ENCODE peak calls at places on chromosomes 4 and X, in nine cellular contexts. G is effector memory CD8-positive, alpha-beta T cell; A is Right ventricle myocardium superior; H is breast epithelium; Z is NT2/D1; C is GM19239; K is fibroblast of mammary gland; S is stimulated activated CD8-positive, alpha-beta memory T cell treated with anti-CD3 and anti-CD28 coated beads, Interleukin-7, amount 100 ng/mL, for 24 hours; Y is amygdala. P is an unnamed sample.

GRCh38 chr4:13243152-13243551 is 241.0 kb downstream of the RAB28 start:
- DNase-seq in A (no peak), K (no peak), S (no peak), H (no peak), Y (no peak), Z (no peak), G (no peak), C (no peak), P (no peak)

GRCh38 chr4:158291334-158292055 is 81.2 kb downstream of the TMEM144 start:
- DNase-seq in G (no peak), S (no peak), C (no peak), H (no peak), Z (no peak), A (no peak), K (no peak), Y (no peak), P (no peak)

GRCh38 chr4:4884611-4885010 is 25.1 kb downstream of the MSX1 start:
- DNase-seq in C (no peak), Z (no peak), H (no peak), Y (no peak), S (no peak), G (no peak), K (no peak), A (no peak), P (no peak)

GRCh38 chrX:63258144-63258543 is 93.0 kb downstream of the SPIN4 start:
- DNase-seq in G (no peak), A (no peak), C (no peak), S (no peak), K (no peak), H (no peak), Y (no peak), Z (no peak), P (no peak)

GRCh38 chr4:112213091-112213490 is 18.5 kb upstream of the AP1AR start:
- DNase-seq in K (peak), A (no peak), Y (no peak), Z (no peak), G (no peak), H (no peak), C (no peak), S (no peak), P (no peak)

GRCh38 chr4:141350122-141350904 is 129.6 kb downstream of the ZNF330 start:
- DNase-seq in Y (no peak), C (no peak), S (no peak), H (no peak), A (no peak), Z (no peak), K (peak), G (no peak), P (no peak)

GRCh38 chrX:37846141-37846540 is 1.2 kb downstream of the DYNLT3 start:
- DNase-seq in S (no peak), K (no peak), A (no peak), H (no peak), Z (no peak), G (no peak), C (no peak), Y (no peak), P (no peak)

GRCh38 chr4:10316851-10317250 is 140.4 kb downstream of the ZNF518B start:
- DNase-seq in A (no peak), H (no peak), G (no peak), Y (no peak), C (no peak), K (no peak), Z (no peak), S (no peak), P (no peak)

GRCh38 chrX:5425119-5425518 is 803.5 kb downstream of the NLGN4X start:
- DNase-seq in H (no peak), Y (no peak), Z (no peak), S (no peak), C (no peak), G (no peak), A (no peak), K (no peak), P (no peak)

GRCh38 chr4:145957307-145957706 is 18.7 kb upstream of the ZNF827 start:
- DNase-seq in H (no peak), A (no peak), G (no peak), S (no peak), Y (no peak), Z (no peak), K (no peak), C (no peak), P (no peak)

GRCh38 chr4:22190855-22191254 is 242.3 kb upstream of the KCNIP4 start:
- DNase-seq in Z (no peak), Y (no peak), G (no peak), K (peak), A (no peak), C (no peak), H (no peak), S (no peak), P (no peak)

GRCh38 chr4:142567199-142567598 is 278.9 kb downstream of the INPP4B start:
- DNase-seq in A (no peak), H (no peak), Y (no peak), G (peak), Z (no peak), S (no peak), K (no peak), C (no peak), P (no peak)

GRCh38 chr4:83548151-83548905 is 12.4 kb downstream of the GPAT3 start:
- DNase-seq in K (peak), A (peak), C (no peak), Y (no peak), Z (no peak), S (peak), H (peak), G (peak), P (peak)

GRCh38 chr4:63717384-63717783 is 691.9 kb downstream of the TECRL start:
- DNase-seq in K (no peak), Y (no peak), A (no peak), S (no peak), H (no peak), C (no peak), Z (peak), G (no peak), P (no peak)

GRCh38 chr4:156957558-156957957 is 14.0 kb downstream of the PDGFC start:
- DNase-seq in A (no peak), K (no peak), Y (no peak), S (no peak), C (no peak), G (no peak), Z (no peak), H (no peak), P (no peak)

GRCh38 chr4:139584784-139585183 is 28.8 kb upstream of the SETD7 start:
- DNase-seq in C (no peak), Z (no peak), A (no peak), K (peak), G (no peak), H (no peak), S (no peak), Y (no peak), P (peak)

GRCh38 chrX:26783512-26784225 is 567.7 kb downstream of the MAGEB5 start:
- DNase-seq in H (no peak), Y (no peak), S (no peak), Z (peak), C (no peak), K (peak), G (no peak), A (no peak), P (no peak)

GRCh38 chr4:159417006-159417405 is 314.1 kb downstream of the RAPGEF2 start:
- DNase-seq in S (no peak), H (no peak), K (no peak), Z (no peak), C (no peak), A (no peak), Y (no peak), G (no peak), P (no peak)

GRCh38 chr4:8238061-8238511 is 31.5 kb upstream of the HTRA3 start:
- DNase-seq in K (no peak), A (no peak), S (no peak), C (no peak), G (no peak), Z (no peak), Y (no peak), H (no peak), P (no peak)

GRCh38 chr4:26624042-26624441 is 40.2 kb downstream of the TBC1D19 start:
- DNase-seq in Z (no peak), H (no peak), Y (no peak), S (no peak), A (no peak), C (no peak), K (peak), G (no peak), P (no peak)

GRCh38 chr4:3299122-3299521 is 6.3 kb downstream of the RGS12 start:
- DNase-seq in A (no peak), C (no peak), K (no peak), Z (no peak), Y (no peak), S (no peak), H (peak), G (no peak), P (no peak)

GRCh38 chr4:47838445-47838844 is 578 bp upstream of the CORIN start:
- DNase-seq in Y (no peak), S (no peak), G (no peak), A (no peak), K (no peak), Z (no peak), C (no peak), H (no peak), P (no peak)

GRCh38 chr4:42132099-42132498 is 20.4 kb downstream of the BEND4 start:
- DNase-seq in S (no peak), Y (no peak), Z (no peak), C (no peak), K (no peak), A (no peak), G (no peak), H (no peak), P (no peak)

GRCh38 chr4:10066206-10066605 is 44.9 kb upstream of the SLC2A9 start:
- DNase-seq in H (no peak), K (no peak), A (no peak), Z (no peak), G (no peak), S (no peak), C (no peak), Y (no peak), P (no peak)

GRCh38 chr4:112214397-112215264 is 17.0 kb upstream of the AP1AR start:
- DNase-seq in A (no peak), C (no peak), K (peak), G (no peak), S (no peak), Y (no peak), H (no peak), Z (no peak), P (no peak)

GRCh38 chr4:120431180-120431579 is 364.5 kb upstream of the MAD2L1 start:
- DNase-seq in H (no peak), Z (no peak), S (no peak), K (no peak), G (no peak), A (no peak), Y (no peak), C (no peak), P (no peak)

GRCh38 chr4:10963958-10964705 is 279.6 kb upstream of the CLNK start:
- DNase-seq in C (no peak), S (no peak), Y (no peak), G (no peak), H (no peak), Z (no peak), K (no peak), A (no peak), P (no peak)

P was measured in lower leg skin.